ENCODE peak calls at places on chromosomes 16 and 17, in eight cellular contexts. D is bronchial epithelial cell; I is GOT3; Y is NCI-H1105; W is activated CD8-positive, alpha-beta memory T cell treated with anti-CD3 and anti-CD28 coated beads, Interleukin-2, amount 50 U/mL, for 48 hours; H is HFF-Myc; J is hypothalamus; K is posterior vena cava. C is an unnamed sample.

GRCh38 chr17:75774471-75774987 is 9.5 kb upstream of the GALK1 start:
- DNase-seq in I (no peak), H (no peak), J (no peak), K (peak), Y (no peak), W (peak), D (no peak), C (no peak)

GRCh38 chr17:10099051-10099571 is 99.3 kb downstream of the GAS7 start:
- DNase-seq in I (no peak), W (no peak), K (peak), J (no peak), Y (no peak), D (peak), H (peak), C (no peak)

GRCh38 chr17:14078027-14078426 is 8.7 kb downstream of the COX10 start:
- DNase-seq in Y (no peak), K (no peak), J (no peak), I (no peak), W (no peak), D (no peak), H (no peak), C (no peak)

GRCh38 chr16:42069-42457 is 11.3 kb downstream of the POLR3K start:
- DNase-seq in W (no peak), K (no peak), J (no peak), I (no peak), Y (no peak), H (no peak), D (no peak), C (no peak)

GRCh38 chr16:54517181-54517580 is 230.6 kb upstream of the IRX3 start:
- DNase-seq in Y (no peak), I (no peak), J (no peak), D (no peak), H (no peak), W (no peak), K (no peak), C (no peak)

GRCh38 chr16:74592847-74593246 is 14.1 kb downstream of the GLG1 start:
- DNase-seq in W (no peak), H (no peak), K (no peak), D (no peak), J (no peak), I (no peak), Y (no peak), C (no peak)

GRCh38 chr17:6930754-6931153 is 65.1 kb upstream of the ALOX12 start:
- DNase-seq in K (no peak), Y (no peak), D (no peak), H (no peak), I (no peak), W (no peak), J (no peak), C (peak)

GRCh38 chr17:81119223-81120148 is 45.8 kb upstream of the PVALEF start:
- DNase-seq in Y (peak), D (peak), W (peak), J (peak), H (peak), I (peak), K (peak), C (peak)

GRCh38 chr17:18362509-18363020 is 785 bp downstream of the SHMT1 start:
- DNase-seq in K (peak), H (no peak), I (no peak), Y (peak), W (peak), D (peak), J (peak), C (peak)

GRCh38 chr16:81143921-81144471 is 47.8 kb upstream of the GCSH start:
- DNase-seq in K (no peak), J (no peak), W (no peak), I (no peak), Y (no peak), H (no peak), D (peak), C (peak)

GRCh38 chr16:23248261-23249194 is 53.6 kb upstream of the SCNN1B start:
- DNase-seq in J (no peak), H (no peak), I (no peak), W (no peak), D (no peak), K (no peak), Y (no peak), C (peak)

GRCh38 chr16:17238285-17239028 is 232.3 kb downstream of the XYLT1 start:
- DNase-seq in Y (no peak), H (no peak), J (no peak), K (no peak), D (no peak), W (no peak), I (no peak), C (no peak)

GRCh38 chr16:85653226-85653917 is 35.4 kb downstream of the GINS2 start:
- DNase-seq in H (no peak), I (no peak), W (no peak), K (no peak), Y (no peak), D (no peak), J (no peak), C (no peak)

GRCh38 chr17:5364156-5364555 is 55.3 kb downstream of the NUP88 start:
- DNase-seq in D (peak), K (no peak), W (no peak), Y (no peak), H (no peak), J (no peak), I (no peak), C (peak)

GRCh38 chr16:78773316-78773715 is 673.9 kb downstream of the WWOX start:
- DNase-seq in I (no peak), H (no peak), Y (no peak), W (no peak), K (no peak), J (no peak), D (no peak), C (no peak)

GRCh38 chr16:57748596-57748995 is 13.0 kb downstream of the KATNB1 start:
- DNase-seq in H (no peak), Y (no peak), D (no peak), W (no peak), K (no peak), I (no peak), J (no peak), C (no peak)

GRCh38 chr17:40351185-40352043 is 13.1 kb downstream of the GJD3 start:
- DNase-seq in Y (peak), J (no peak), W (no peak), I (no peak), H (no peak), D (no peak), K (no peak), C (no peak)

GRCh38 chr16:20868890-20869289 is 31.3 kb downstream of the DCUN1D3 start:
- DNase-seq in W (no peak), D (no peak), H (peak), I (no peak), K (peak), Y (no peak), J (peak), C (peak)

GRCh38 chr16:70713342-70713741 is 27.5 kb upstream of the MTSS2 start:
- DNase-seq in W (no peak), J (no peak), D (no peak), I (no peak), H (no peak), K (no peak), Y (no peak), C (no peak)

GRCh38 chr16:67939507-67940435 is 3.1 kb upstream of the PSMB10 start:
- DNase-seq in W (peak), J (no peak), K (no peak), I (no peak), D (no peak), Y (no peak), H (no peak), C (no peak)

GRCh38 chr17:35069311-35069710 is 5.8 kb upstream of the RFFL start:
- DNase-seq in K (no peak), W (no peak), H (no peak), J (no peak), I (no peak), D (peak), Y (no peak), C (no peak)

GRCh38 chr16:24208710-24209109 is 47.4 kb upstream of the CACNG3 start:
- DNase-seq in I (no peak), Y (no peak), K (no peak), H (no peak), J (peak), W (no peak), D (no peak), C (no peak)

GRCh38 chr17:888998-889401 is 90.6 kb downstream of the NXN start:
- DNase-seq in K (no peak), J (no peak), D (no peak), H (no peak), W (peak), I (no peak), Y (no peak), C (no peak)

GRCh38 chr17:50153650-50154575 is 3.4 kb upstream of the PPP1R9B start:
- DNase-seq in H (no peak), J (peak), K (peak), I (no peak), Y (no peak), D (peak), W (no peak), C (peak)

GRCh38 chr17:37450090-37450489 is 39.6 kb upstream of the DUSP14 start:
- DNase-seq in H (no peak), K (no peak), J (no peak), I (no peak), W (no peak), Y (no peak), D (peak), C (peak)

GRCh38 chr17:60968266-60968665 is 290.6 kb downstream of the BCAS3 start:
- DNase-seq in K (no peak), H (no peak), D (no peak), Y (no peak), J (no peak), I (no peak), W (no peak), C (no peak)

C was measured in mammary epithelial cell.